ENCODE peak calls at places on chromosomes 7 and 10, in seven cellular contexts. L, X, H, U, R, Q and O are unnamed samples.

GRCh38 chr10:29810816-29811215 is 176.0 kb upstream of the SVIL start:
- DNase-seq in X (no peak), Q (no peak), U (no peak), R (no peak), H (no peak), L (no peak), O (no peak)

GRCh38 chr10:102409604-102410426 is 8.8 kb downstream of the PSD start:
- DNase-seq in H (peak), Q (no peak), R (no peak), X (no peak), U (no peak), L (no peak), O (no peak)

GRCh38 chr7:26860361-26860760 is 4.0 kb downstream of the SKAP2 start:
- DNase-seq in H (no peak), Q (no peak), X (no peak), U (no peak), L (no peak), R (no peak), O (no peak)

GRCh38 chr7:25722856-25723255 is 429.1 kb upstream of the NFE2L3 start:
- DNase-seq in Q (no peak), R (no peak), U (no peak), H (no peak), L (no peak), X (no peak), O (no peak)

GRCh38 chr10:132990684-132991545 is 48.5 kb upstream of the CFAP46 start:
- DNase-seq in X (no peak), U (peak), Q (no peak), R (no peak), H (no peak), L (no peak), O (no peak)

GRCh38 chr7:556427-556826 is 36.8 kb upstream of the PDGFA start:
- DNase-seq in Q (no peak), H (no peak), U (no peak), L (no peak), X (no peak), R (no peak), O (no peak)

GRCh38 chr10:29472268-29473086 is 162.3 kb downstream of the SVIL start:
- DNase-seq in X (no peak), R (no peak), Q (no peak), U (no peak), H (no peak), L (no peak), O (no peak)

GRCh38 chr10:86362566-86363183 is 3.9 kb downstream of the GRID1 start:
- DNase-seq in Q (no peak), H (no peak), U (peak), L (no peak), X (no peak), R (no peak), O (peak)

GRCh38 chr7:93646538-93646937 is 72.0 kb upstream of the CALCR start:
- DNase-seq in H (no peak), X (no peak), L (no peak), U (no peak), R (no peak), Q (no peak), O (no peak)

GRCh38 chr7:41834805-41835694 is 132.2 kb upstream of the INHBA start:
- DNase-seq in H (no peak), R (no peak), L (peak), X (no peak), U (no peak), Q (no peak), O (peak)
- H3K4me3 ChIP-seq in H (no peak), R (no peak), L (no peak), X (no peak), U (no peak), Q (no peak), O (peak)

GRCh38 chr7:50448823-50449222 is 1.3 kb downstream of the FIGNL1 start:
- DNase-seq in L (no peak), U (no peak), Q (no peak), X (no peak), H (no peak), R (no peak), O (no peak)
- H3K4me3 ChIP-seq in L (no peak), U (peak), Q (no peak), X (no peak), H (no peak), R (no peak), O (no peak)

GRCh38 chr7:2038876-2039728 is 193.6 kb downstream of the MAD1L1 start:
- DNase-seq in L (no peak), R (no peak), X (no peak), H (peak), U (no peak), Q (no peak), O (peak)
- H3K4me3 ChIP-seq in L (no peak), R (no peak), X (no peak), H (no peak), U (no peak), Q (no peak), O (no peak)

DNA sequence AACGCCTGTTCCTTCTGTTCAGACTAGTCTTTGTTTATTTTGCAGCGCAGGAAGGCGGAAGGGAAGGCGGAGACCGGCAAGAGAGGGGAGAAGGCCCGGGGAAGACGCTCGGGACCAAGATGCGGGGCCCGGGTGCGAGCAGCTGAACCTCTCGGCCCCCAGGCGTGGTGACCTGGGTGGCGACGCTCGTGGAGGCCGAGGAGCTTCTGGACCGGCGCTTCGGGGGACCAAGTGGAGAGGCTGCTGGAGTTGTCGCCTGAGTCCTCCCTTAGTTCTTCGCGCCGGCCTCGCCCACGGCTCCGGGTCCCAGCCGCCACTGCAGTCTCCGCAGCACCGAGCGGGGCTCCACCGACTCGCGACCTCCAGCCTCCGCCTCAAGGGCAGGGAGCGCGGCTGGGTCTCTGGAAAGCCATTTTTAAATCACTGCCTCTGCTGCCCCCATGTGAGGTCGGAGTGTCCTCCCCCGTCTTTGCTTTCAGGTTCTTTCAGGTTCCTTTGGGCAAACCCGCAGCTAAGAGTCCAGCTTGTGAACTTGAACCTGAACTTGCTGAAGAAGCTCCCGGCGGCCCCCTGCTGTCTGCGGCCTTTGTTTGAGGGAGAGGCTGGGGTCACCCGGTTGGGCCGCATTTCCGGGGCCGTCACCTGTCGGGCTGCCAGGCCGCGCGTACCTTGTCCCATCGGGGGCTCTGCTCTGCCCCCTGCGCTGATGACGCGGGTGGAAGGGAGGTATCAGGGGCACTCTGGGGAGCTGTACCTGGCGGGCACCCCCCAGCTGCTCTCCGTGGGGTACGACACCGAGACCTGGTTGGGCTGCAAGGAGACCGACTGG is 136.0 kb downstream of the KIF20B start:
- DNase-seq in L (peak), X (no peak), Q (no peak), R (peak), U (peak), H (peak), O (no peak)
- H3K4me3 ChIP-seq in L (peak), X (peak), Q (peak), R (peak), U (peak), H (peak), O (peak)

GRCh38 chr7:130958846-130959245 is 224.8 kb upstream of the KLF14 start:
- DNase-seq in Q (no peak), R (no peak), U (no peak), X (no peak), H (no peak), L (no peak), O (no peak)
- H3K4me3 ChIP-seq in Q (no peak), R (no peak), U (no peak), X (no peak), H (peak), L (peak), O (no peak)

GRCh38 chr10:101145145-101145544 is 14.0 kb downstream of the TLX1 start:
- DNase-seq in H (no peak), R (no peak), L (no peak), U (no peak), X (no peak), Q (no peak), O (no peak)

GRCh38 chr10:101146392-101147251 is 15.5 kb downstream of the TLX1 start:
- DNase-seq in U (no peak), X (no peak), H (peak), R (no peak), Q (no peak), L (no peak), O (no peak)

GRCh38 chr10:101144053-101144452 is 13.0 kb downstream of the TLX1 start:
- DNase-seq in X (no peak), Q (no peak), U (no peak), R (no peak), H (no peak), L (no peak), O (no peak)

GRCh38 chr10:101143354-101143648 is 12.2 kb downstream of the TLX1 start:
- DNase-seq in R (no peak), U (no peak), L (no peak), H (no peak), Q (no peak), X (no peak), O (no peak)

GRCh38 chr10:101145750-101146391 is 14.8 kb downstream of the TLX1 start:
- DNase-seq in U (no peak), X (no peak), R (no peak), H (peak), Q (no peak), L (no peak), O (no peak)
- H3K4me3 ChIP-seq in U (no peak), X (no peak), R (no peak), H (no peak), Q (no peak), L (no peak), O (no peak)

GRCh38 chr7:134454277-134454676 is 4.6 kb downstream of the AKR1B1 start:
- DNase-seq in U (no peak), Q (no peak), R (no peak), H (no peak), L (no peak), X (no peak), O (no peak)

GRCh38 chr7:134452419-134452827 is 6.5 kb downstream of the AKR1B1 start:
- DNase-seq in X (peak), L (no peak), R (no peak), U (no peak), H (no peak), Q (peak), O (no peak)

GRCh38 chr7:134451656-134452055 is 7.2 kb downstream of the AKR1B1 start:
- DNase-seq in L (no peak), Q (no peak), U (no peak), X (peak), R (no peak), H (no peak), O (no peak)

GRCh38 chr7:134452991-134453473 is 5.9 kb downstream of the AKR1B1 start:
- DNase-seq in L (no peak), U (no peak), X (no peak), H (no peak), R (no peak), Q (no peak), O (no peak)

DNA sequence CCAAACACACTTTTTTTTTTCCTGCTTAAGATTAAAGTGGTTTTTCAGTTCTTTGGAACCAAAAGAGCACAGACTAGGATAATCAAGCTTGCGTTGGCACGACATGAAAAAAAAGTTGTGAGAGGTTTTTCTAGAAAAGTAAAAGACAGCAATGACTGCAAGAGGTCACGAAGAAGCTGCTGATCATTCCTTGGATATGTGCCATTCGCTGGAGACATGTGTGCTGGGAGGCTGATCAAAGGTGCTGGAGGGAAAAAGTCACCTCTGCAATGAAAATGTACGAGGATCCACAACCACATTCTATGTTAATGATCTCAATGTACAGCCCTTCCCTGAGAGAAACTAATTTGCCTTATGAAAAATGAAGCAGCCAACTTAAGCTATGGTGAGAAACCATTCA is 5.4 kb downstream of the AKR1B1 start:
- DNase-seq in L (no peak), H (no peak), X (no peak), Q (no peak), U (no peak), R (no peak), O (no peak)
- H3K4me3 ChIP-seq in L (no peak), H (no peak), X (no peak), Q (no peak), U (no peak), R (no peak), O (no peak)